ENCODE peak calls at places on chromosomes 3 and 15, in five cellular contexts. N is activated naive CD4-positive, alpha-beta T cell treated with anti-CD3 and anti-CD28 coated beads for 36 hours; C is HS-5; B is activated naive CD8-positive, alpha-beta T cell treated with anti-CD3 and anti-CD28 coated beads, Interleukin-2, amount 50 U/mL, for 16 hours; R is adrenal gland. E is an unnamed sample.

GRCh38 chr3:48928679-48929078 is 10.0 kb downstream of the ARIH2 start:
- DNase-seq in N (no peak), C (no peak), B (no peak), R (no peak), E (no peak)

GRCh38 chr3:195255571-195256501 is 15.1 kb downstream of the XXYLT1 start:
- DNase-seq in N (no peak), C (no peak), B (no peak), R (peak), E (no peak)

GRCh38 chr3:98110191-98110908 is 20.2 kb upstream of the OR5H1 start:
- DNase-seq in N (no peak), C (no peak), B (no peak), R (no peak), E (no peak)

GRCh38 chr15:60414016-60414682 is 16.4 kb upstream of the ANXA2 start:
- DNase-seq in N (no peak), C (no peak), B (no peak), R (no peak), E (no peak)

GRCh38 chr15:93043621-93044300 is 45.2 kb downstream of the RGMA start:
- DNase-seq in N (no peak), C (no peak), B (no peak), R (no peak), E (no peak)

GRCh38 chr15:70101459-70102113 is 3.9 kb upstream of the TLE3 start:
- DNase-seq in N (no peak), C (peak), B (no peak), R (peak), E (peak)

GRCh38 chr3:151171145-151171544 is 31.9 kb downstream of the GPR171 start:
- DNase-seq in N (peak), C (no peak), B (no peak), R (peak), E (no peak)

GRCh38 chr3:169659096-169659521 is 4.4 kb downstream of the MECOM start:
- DNase-seq in N (no peak), C (no peak), B (no peak), R (no peak), E (no peak)

GRCh38 chr15:34799149-34799824 is 3.9 kb upstream of the ACTC1 start:
- DNase-seq in N (no peak), C (no peak), B (no peak), R (peak), E (no peak)

GRCh38 chr3:125062904-125063618 is 7.3 kb upstream of the HEG1 start:
- DNase-seq in N (no peak), C (peak), B (no peak), R (peak), E (no peak)

GRCh38 chr3:102668247-102668646 is 233.4 kb downstream of the ZPLD1 start:
- DNase-seq in N (no peak), C (no peak), B (no peak), R (no peak), E (no peak)

GRCh38 chr15:60223161-60223560 is 174.6 kb downstream of the ANXA2 start:
- DNase-seq in N (no peak), C (no peak), B (no peak), R (no peak), E (no peak)

GRCh38 chr15:85831415-85832113 is 36.8 kb upstream of the KLHL25 start:
- DNase-seq in N (peak), C (no peak), B (no peak), R (peak), E (peak)

GRCh38 chr15:66877558-66878285 is 175.7 kb downstream of the SMAD6 start:
- DNase-seq in N (no peak), C (no peak), B (no peak), R (no peak), E (no peak)

GRCh38 chr15:61393524-61393923 is 164.4 kb upstream of the RORA start:
- DNase-seq in N (no peak), C (no peak), B (no peak), R (no peak), E (no peak)

GRCh38 chr3:12588674-12589054 is 31.8 kb downstream of the MKRN2 start:
- DNase-seq in N (no peak), C (no peak), B (no peak), R (no peak), E (no peak)

GRCh38 chr3:1998739-1999138 is 99.9 kb upstream of the CNTN4 start:
- DNase-seq in N (no peak), C (no peak), B (no peak), R (no peak), E (no peak)

GRCh38 chr3:41997702-41998551 is 36.0 kb upstream of the ULK4 start:
- DNase-seq in N (no peak), C (no peak), B (no peak), R (no peak), E (peak)

GRCh38 chr3:113084777-113085176 is 94.0 kb downstream of the GTPBP8 start:
- DNase-seq in N (no peak), C (peak), B (no peak), R (peak), E (no peak)

GRCh38 chr3:25493786-25494185 is 65.7 kb downstream of the RARB start:
- DNase-seq in N (no peak), C (peak), B (no peak), R (no peak), E (no peak)

GRCh38 chr3:49313902-49314676 is 25.8 kb downstream of the USP4 start:
- DNase-seq in N (no peak), C (no peak), B (no peak), R (no peak), E (no peak)

GRCh38 chr15:88982946-88983342 is 69.8 kb upstream of the MFGE8 start:
- DNase-seq in N (no peak), C (no peak), B (no peak), R (no peak), E (no peak)

GRCh38 chr3:28050895-28051294 is 190.5 kb upstream of the CMC1 start:
- DNase-seq in N (peak), C (peak), B (peak), R (no peak), E (no peak)

GRCh38 chr3:185582871-185583270 is 3.2 kb upstream of the SENP2 start:
- DNase-seq in N (no peak), C (no peak), B (no peak), R (no peak), E (no peak)

GRCh38 chr3:146542179-146542578 is 2.2 kb downstream of the PLSCR1 start:
- DNase-seq in N (peak), C (no peak), B (no peak), R (no peak), E (no peak)

GRCh38 chr3:44886561-44886960 is 12.2 kb downstream of the TGM4 start:
- DNase-seq in N (no peak), C (no peak), B (no peak), R (no peak), E (no peak)

GRCh38 chr15:68542771-68543544 is 35.8 kb upstream of the CORO2B start:
- DNase-seq in N (no peak), C (peak), B (no peak), R (peak), E (no peak)

GRCh38 chr15:71448688-71449114 is 333.4 kb downstream of the THSD4 start:
- DNase-seq in N (peak), C (peak), B (no peak), R (peak), E (peak)

GRCh38 chr3:108180214-108180613 is 42.0 kb downstream of the IFT57 start:
- DNase-seq in N (no peak), C (peak), B (no peak), R (no peak), E (no peak)

GRCh38 chr15:70127797-70128756 is 30.4 kb upstream of the TLE3 start:
- DNase-seq in N (peak), C (no peak), B (no peak), R (no peak), E (no peak)